ENCODE peak calls at places on chromosomes 4 and X, in seven cellular contexts. Q is CD4-positive, alpha-beta T cell; H is NCI-H2171; C is ecto neural progenitor cell; J is IMR-90; Z is stimulated activated CD8-positive, alpha-beta memory T cell treated with anti-CD3 and anti-CD28 coated beads, Interleukin-7, amount 100 ng/mL, for 24 hours; M is tibial nerve. U is an unnamed sample.

GRCh38 chrX:136417806-136418205 is 69.9 kb upstream of the BRS3 start:
- DNase-seq in Q (no peak), H (no peak), C (no peak), J (no peak), Z (no peak), M (no peak), U (no peak)

GRCh38 chr4:94892051-94892450 is 134.3 kb downstream of the BMPR1B start:
- DNase-seq in Q (no peak), H (no peak), C (no peak), J (no peak), Z (no peak), M (no peak), U (no peak)

GRCh38 chrX:118971552-118971951 is 2.9 kb upstream of the LONRF3 start:
- DNase-seq in Q (no peak), H (no peak), C (no peak), J (no peak), Z (no peak), M (no peak), U (no peak)

GRCh38 chrX:55201930-55202579 is 18.1 kb upstream of the PAGE5 start:
- DNase-seq in Q (no peak), H (no peak), C (no peak), J (no peak), Z (no peak), M (no peak), U (no peak)

GRCh38 chr4:147430111-147430510 is 50.8 kb upstream of the EDNRA start:
- DNase-seq in Q (no peak), H (no peak), C (no peak), J (no peak), Z (no peak), M (no peak), U (no peak)

GRCh38 chrX:71118032-71118984 is at the start of gene MED12:
- DNase-seq in Q (peak), H (peak), C (peak), J (peak), Z (peak), M (peak), U (peak)

GRCh38 chr4:184168406-184169019 is 49.2 kb downstream of the ENPP6 start:
- DNase-seq in Q (peak), H (no peak), C (peak), J (peak), Z (peak), M (peak), U (no peak)

GRCh38 chrX:151359931-151360871 is 36.8 kb upstream of the VMA21 start:
- DNase-seq in Q (peak), H (no peak), C (peak), J (no peak), Z (no peak), M (no peak), U (peak)

GRCh38 chrX:17547658-17548057 is 172.7 kb downstream of the NHS start:
- DNase-seq in Q (no peak), H (no peak), C (no peak), J (peak), Z (no peak), M (no peak), U (peak)

GRCh38 chr4:6044805-6045204 is 26.6 kb upstream of the C4orf50 start:
- DNase-seq in Q (no peak), H (no peak), C (no peak), J (no peak), Z (no peak), M (no peak), U (no peak)

GRCh38 chr4:105164548-105164947 is 17.9 kb downstream of the TET2 start:
- DNase-seq in Q (no peak), H (no peak), C (no peak), J (no peak), Z (no peak), M (no peak), U (no peak)

GRCh38 chr4:152784490-152785195 is 4.9 kb downstream of the ARFIP1 start:
- DNase-seq in Q (no peak), H (peak), C (no peak), J (peak), Z (no peak), M (no peak), U (no peak)

GRCh38 chr4:15878011-15878410 is 60.5 kb downstream of the FGFBP1 start:
- DNase-seq in Q (no peak), H (no peak), C (no peak), J (no peak), Z (no peak), M (no peak), U (no peak)

GRCh38 chr4:81839347-81840042 is 367.8 kb upstream of the RASGEF1B start:
- DNase-seq in Q (no peak), H (no peak), C (no peak), J (no peak), Z (no peak), M (no peak), U (peak)

GRCh38 chr4:184269879-184270430 is 52.3 kb upstream of the ENPP6 start:
- DNase-seq in Q (no peak), H (no peak), C (no peak), J (no peak), Z (no peak), M (no peak), U (no peak)

GRCh38 chrX:39477438-39478120 is 620.2 kb downstream of the BCOR start:
- DNase-seq in Q (peak), H (no peak), C (peak), J (no peak), Z (no peak), M (no peak), U (no peak)

GRCh38 chrX:48715066-48715465 is 18.5 kb downstream of the SUV39H1 start:
- DNase-seq in Q (no peak), H (peak), C (no peak), J (peak), Z (no peak), M (no peak), U (no peak)

GRCh38 chr4:6910340-6910959 is 824 bp downstream of the TBC1D14 start:
- DNase-seq in Q (no peak), H (no peak), C (peak), J (no peak), Z (no peak), M (no peak), U (no peak)

GRCh38 chrX:131735127-131735526 is 191.3 kb downstream of the OR13H1 start:
- DNase-seq in Q (no peak), H (no peak), C (no peak), J (no peak), Z (no peak), M (no peak), U (no peak)

GRCh38 chr4:105060628-105061027 is 86.0 kb upstream of the TET2 start:
- DNase-seq in Q (no peak), H (no peak), C (no peak), J (peak), Z (no peak), M (no peak), U (no peak)

GRCh38 chr4:151719045-151719743 is 41.6 kb downstream of the GATB start:
- DNase-seq in Q (no peak), H (no peak), C (no peak), J (no peak), Z (no peak), M (no peak), U (no peak)

U was measured in NCI-H1105 treated with DMSO at 0.1 percent for 48 hours.